ENCODE peak calls at places on chromosomes 1 and 21, in six cellular contexts. F, B, A, T, J and C are unnamed samples.

GRCh38 chr1:201906336-201906735 is 17.6 kb downstream of the SHISA4 start:
- DNase-seq in J (no peak), B (no peak), F (no peak), T (no peak), A (no peak), C (no peak)

GRCh38 chr1:51484591-51484990 is 34.5 kb downstream of the EPS15 start:
- DNase-seq in A (no peak), F (peak; percentile 9), T (no peak), B (no peak), J (no peak), C (no peak)

GRCh38 chr1:27682351-27682944 is 10.5 kb upstream of the IFI6 start:
- DNase-seq in J (no peak), A (no peak), F (no peak), T (no peak), B (no peak), C (no peak)

GRCh38 chr1:63557365-63557987 is 34.2 kb downstream of the EFCAB7 start:
- DNase-seq in F (peak; percentile 75), T (no peak), J (no peak), A (peak; percentile 54), B (no peak), C (peak; percentile 56)

GRCh38 chr1:46697053-46697452 is 21.9 kb downstream of the EFCAB14 start:
- DNase-seq in J (no peak), B (no peak), T (no peak), A (no peak), F (peak; percentile 11), C (no peak)

GRCh38 chr1:161260346-161260745 is 1.8 kb downstream of the PCP4L1 start:
- DNase-seq in A (no peak), B (no peak), J (no peak), T (no peak), F (no peak), C (no peak)

GRCh38 chr1:28986296-28986910 is 72.0 kb downstream of the EPB41 start:
- DNase-seq in A (peak; percentile 51), B (no peak), F (no peak), T (no peak), J (no peak), C (no peak)

GRCh38 chr1:25198731-25199231 is 33.5 kb downstream of the SYF2 start:
- DNase-seq in B (peak; percentile 93), J (peak; percentile 88), A (no peak), F (peak; percentile 3), T (no peak), C (peak; percentile 42)

GRCh38 chr1:208351838-208352237 is 107.7 kb upstream of the PLXNA2 start:
- DNase-seq in A (no peak), B (no peak), T (no peak), J (no peak), F (no peak), C (no peak)

GRCh38 chr1:58200437-58200836 is 346.1 kb downstream of the OMA1 start:
- DNase-seq in T (no peak), J (no peak), B (no peak), A (no peak), F (no peak), C (no peak)

GRCh38 chr1:177546346-177546745 is 375.6 kb downstream of the BRINP2 start:
- DNase-seq in F (peak; percentile 4), T (no peak), B (no peak), J (no peak), A (no peak), C (no peak)

GRCh38 chr1:54542120-54542961 is 5.7 kb upstream of the ACOT11 start:
- DNase-seq in F (no peak), A (peak; percentile 42), T (peak; percentile 38), J (peak; percentile 83), B (peak; percentile 59), C (peak; percentile 73)

GRCh38 chr21:45351526-45352275 is 53.3 kb upstream of the COL18A1 start:
- DNase-seq in B (no peak), J (no peak), T (no peak), A (no peak), F (no peak), C (no peak)

GRCh38 chr21:45352621-45353125 is 52.3 kb upstream of the COL18A1 start:
- DNase-seq in B (no peak), F (no peak), T (no peak), A (no peak), J (no peak), C (no peak)

GRCh38 chr21:45348591-45349327 is 56.2 kb upstream of the COL18A1 start:
- DNase-seq in T (no peak), B (no peak), F (no peak), A (no peak), J (no peak), C (no peak)

GRCh38 chr21:45351061-45351460 is 53.9 kb upstream of the COL18A1 start:
- DNase-seq in J (no peak), T (no peak), A (no peak), B (no peak), F (no peak), C (no peak)

GRCh38 chr21:45350206-45350854 is 54.6 kb upstream of the COL18A1 start:
- DNase-seq in T (no peak), J (no peak), B (no peak), A (no peak), F (no peak), C (no peak)
- TF ChIP-seq CTCF in T (no peak), J (no peak), B (no peak), A (no peak), F (no peak), C (no peak)

GRCh38 chr1:203480084-203480483 is 4.5 kb downstream of the PRELP start:
- DNase-seq in T (no peak), J (no peak), F (no peak), B (no peak), A (no peak), C (no peak)
- TF ChIP-seq CTCF in T (no peak), J (peak; percentile 16), F (no peak), B (peak; percentile 35), A (no peak), C (no peak)

GRCh38 chr1:206925116-206925736 is 3.5 kb upstream of the FCMR start:
- DNase-seq in F (no peak), T (no peak), J (no peak), B (no peak), A (peak; percentile 89), C (peak; percentile 93)
- TF ChIP-seq CTCF in F (no peak), T (no peak), J (no peak), B (no peak), A (peak; percentile 64), C (no peak)

GRCh38 chr1:43554444-43554992 is 23.8 kb downstream of the PTPRF start:
- DNase-seq in T (peak; percentile 8), J (no peak), F (peak; percentile 62), A (peak; percentile 50), B (no peak), C (peak; percentile 49)
- TF ChIP-seq CTCF in T (peak; percentile 37), J (peak; percentile 13), F (peak; percentile 71), A (peak; percentile 74), B (no peak), C (peak; percentile 57)

DNA sequence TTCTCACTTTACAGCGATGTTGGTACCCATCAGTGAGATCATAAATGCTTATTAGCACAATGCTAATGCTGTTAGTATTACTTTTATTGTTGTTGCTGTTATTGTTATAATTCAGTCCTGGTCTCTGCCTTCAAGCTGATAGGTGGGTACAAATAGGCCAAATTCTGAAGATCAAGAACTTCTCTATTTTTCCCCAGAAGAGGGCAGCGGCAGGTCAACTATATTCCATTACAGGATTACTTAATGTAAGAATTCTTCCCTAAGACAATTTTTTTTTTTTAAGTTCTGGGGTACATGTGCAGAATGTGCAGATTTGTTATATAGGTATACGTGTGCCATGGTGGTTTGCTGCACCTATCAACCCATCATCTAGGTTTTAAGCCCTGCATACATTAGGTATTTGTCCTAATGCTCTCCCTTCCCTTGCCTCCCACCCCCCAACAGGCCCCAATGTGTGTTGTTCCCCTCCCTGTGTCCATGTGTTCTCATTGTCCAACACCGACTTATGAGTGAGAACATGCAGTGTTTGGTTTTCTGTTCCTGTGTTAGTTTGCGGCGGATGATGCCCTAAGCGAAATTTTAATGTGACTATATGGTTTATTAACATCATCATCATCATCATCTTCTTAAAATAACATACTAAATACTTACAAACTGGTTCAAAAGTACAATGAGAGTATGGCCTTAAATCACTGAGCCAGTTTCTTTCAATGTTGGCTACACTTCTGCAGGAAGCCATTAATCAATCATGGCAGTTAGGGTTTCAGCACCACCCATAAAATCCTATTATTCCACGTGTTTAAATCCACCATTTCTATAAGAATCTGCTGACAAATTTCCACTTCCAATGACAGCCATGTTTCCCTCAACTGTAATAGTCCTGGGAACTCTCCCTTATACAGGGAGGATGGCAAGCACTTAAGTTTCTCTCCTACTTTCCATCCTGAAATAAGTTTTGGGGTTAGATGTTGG is 19.2 kb downstream of the SLC19A2 start:
- DNase-seq in A (peak; percentile 21), B (no peak), T (no peak), J (no peak), F (peak; percentile 75), C (peak; percentile 36)
- TF ChIP-seq CTCF in A (peak; percentile 62), B (peak; percentile 49), T (peak; percentile 62), J (peak; percentile 53), F (peak; percentile 70), C (peak; percentile 46)